ENCODE peak calls at places on chromosome 9, in nine cellular contexts. C is IMR-90, B is esophagus squamous epithelium, E is stomach, Z is endothelial cell of umbilical vein, W is HCT116, L is heart left ventricle, P is GM12878, Q is right lobe of liver. R is an unnamed sample.

GRCh38 chr9:73133042-73133651 is 18.5 kb upstream of the ANXA1 start:
- DNase-seq in C (no peak), B (no peak), E (no peak), Z (peak; percentile 52), W (no peak), L (no peak), P (no peak), Q (no peak), R (no peak)

GRCh38 chr9:129009584-129010141 is 18.5 kb downstream of the SH3GLB2 start:
- DNase-seq in C (no peak), B (no peak), E (no peak), Z (no peak), W (no peak), L (no peak), P (no peak), Q (no peak), R (no peak)

GRCh38 chr9:5438301-5439162 is 807 bp upstream of the PLGRKT start:
- DNase-seq in C (peak; percentile 56), B (no peak), E (no peak), Z (peak; percentile 35), W (no peak), L (no peak), P (peak; percentile 89), Q (no peak), R (no peak)

GRCh38 chr9:18907927-18908625 is 124.9 kb downstream of the SAXO1 start:
- DNase-seq in C (no peak), B (no peak), E (no peak), Z (no peak), W (no peak), L (no peak), P (no peak), Q (no peak), R (no peak)

GRCh38 chr9:16316911-16317817 is 553.3 kb downstream of the BNC2 start:
- DNase-seq in C (no peak), B (no peak), E (no peak), Z (no peak), W (no peak), L (no peak), P (no peak), Q (no peak), R (no peak)

GRCh38 chr9:134301387-134302129 is 24.7 kb upstream of the RXRA start:
- DNase-seq in C (no peak), B (no peak), E (no peak), Z (no peak), W (no peak), L (peak; percentile 16), P (peak; percentile 74), Q (peak; percentile 41), R (peak; percentile 61)

GRCh38 chr9:134343637-134344036 is 17.4 kb downstream of the RXRA start:
- DNase-seq in C (no peak), B (no peak), E (no peak), Z (no peak), W (no peak), L (no peak), P (no peak), Q (no peak), R (no peak)

GRCh38 chr9:69805962-69806633 is 14.5 kb upstream of the CFAP95 start:
- DNase-seq in C (no peak), B (no peak), E (no peak), Z (no peak), W (no peak), L (no peak), P (no peak), Q (no peak), R (no peak)

GRCh38 chr9:130862747-130863146 is 27.7 kb downstream of the ABL1 start:
- DNase-seq in C (no peak), B (no peak), E (no peak), Z (no peak), W (no peak), L (no peak), P (no peak), Q (no peak), R (no peak)

GRCh38 chr9:112867275-112867991 is 23.2 kb downstream of the SLC46A2 start:
- DNase-seq in C (peak; percentile 88), B (no peak), E (no peak), Z (no peak), W (peak; percentile 75), L (no peak), P (no peak), Q (no peak), R (peak; percentile 76)

GRCh38 chr9:80649001-80649420 is 1040.3 kb downstream of the TLE1 start:
- DNase-seq in C (peak; percentile 91), B (no peak), E (no peak), Z (peak; percentile 26), W (no peak), L (peak; percentile 34), P (no peak), Q (no peak), R (peak; percentile 38)

GRCh38 chr9:25350011-25350410 is 328.2 kb downstream of the TUSC1 start:
- DNase-seq in C (no peak), B (no peak), E (no peak), Z (no peak), W (no peak), L (no peak), P (no peak), Q (no peak), R (no peak)

GRCh38 chr9:33029106-33029788 is 4.2 kb downstream of the DNAJA1 start:
- DNase-seq in C (peak; percentile 75), B (no peak), E (no peak), Z (no peak), W (no peak), L (no peak), P (no peak), Q (no peak), R (no peak)

GRCh38 chr9:109588415-109588814 is 90.3 kb upstream of the PTPN3 start:
- DNase-seq in C (no peak), B (no peak), E (no peak), Z (no peak), W (no peak), L (no peak), P (no peak), Q (no peak), R (no peak)

GRCh38 chr9:34991833-34992375 is 2.4 kb downstream of the DNAJB5 start:
- DNase-seq in C (no peak), B (no peak), E (no peak), Z (no peak), W (peak; percentile 52), L (peak; percentile 88), P (no peak), Q (no peak), R (peak; percentile 24)

GRCh38 chr9:92550765-92551164 is 15.0 kb upstream of the ECM2 start:
- DNase-seq in C (no peak), B (no peak), E (no peak), Z (no peak), W (no peak), L (no peak), P (no peak), Q (no peak), R (no peak)

DNA sequence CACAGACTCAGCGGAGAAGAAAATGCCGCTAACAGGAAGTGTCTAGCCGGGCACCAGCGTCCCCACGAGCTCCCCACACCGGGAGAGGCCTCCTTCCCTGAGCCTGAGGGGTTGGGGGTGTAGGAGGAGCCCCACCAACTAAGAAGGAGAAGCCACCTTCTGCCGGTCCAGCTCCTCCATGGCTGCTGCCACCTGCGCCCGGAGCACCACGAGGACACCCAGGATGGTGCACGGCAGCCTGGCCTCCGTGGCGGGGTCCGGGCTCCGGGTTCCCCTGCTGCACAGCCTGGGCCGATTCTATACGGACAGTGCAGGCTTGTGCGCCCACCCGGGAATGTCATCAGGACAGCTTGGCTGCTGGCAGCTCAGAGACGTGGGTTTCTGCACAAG is 297 bp downstream of the LCN8 start:
- DNase-seq in C (no peak), B (no peak), E (no peak), Z (no peak), W (no peak), L (no peak), P (no peak), Q (no peak), R (no peak)
- TF ChIP-seq POLR2A in C (no peak), B (no peak), E (no peak), Z (no peak), W (no peak), L (no peak), P (no peak), Q (no peak), R (no peak)

DNA sequence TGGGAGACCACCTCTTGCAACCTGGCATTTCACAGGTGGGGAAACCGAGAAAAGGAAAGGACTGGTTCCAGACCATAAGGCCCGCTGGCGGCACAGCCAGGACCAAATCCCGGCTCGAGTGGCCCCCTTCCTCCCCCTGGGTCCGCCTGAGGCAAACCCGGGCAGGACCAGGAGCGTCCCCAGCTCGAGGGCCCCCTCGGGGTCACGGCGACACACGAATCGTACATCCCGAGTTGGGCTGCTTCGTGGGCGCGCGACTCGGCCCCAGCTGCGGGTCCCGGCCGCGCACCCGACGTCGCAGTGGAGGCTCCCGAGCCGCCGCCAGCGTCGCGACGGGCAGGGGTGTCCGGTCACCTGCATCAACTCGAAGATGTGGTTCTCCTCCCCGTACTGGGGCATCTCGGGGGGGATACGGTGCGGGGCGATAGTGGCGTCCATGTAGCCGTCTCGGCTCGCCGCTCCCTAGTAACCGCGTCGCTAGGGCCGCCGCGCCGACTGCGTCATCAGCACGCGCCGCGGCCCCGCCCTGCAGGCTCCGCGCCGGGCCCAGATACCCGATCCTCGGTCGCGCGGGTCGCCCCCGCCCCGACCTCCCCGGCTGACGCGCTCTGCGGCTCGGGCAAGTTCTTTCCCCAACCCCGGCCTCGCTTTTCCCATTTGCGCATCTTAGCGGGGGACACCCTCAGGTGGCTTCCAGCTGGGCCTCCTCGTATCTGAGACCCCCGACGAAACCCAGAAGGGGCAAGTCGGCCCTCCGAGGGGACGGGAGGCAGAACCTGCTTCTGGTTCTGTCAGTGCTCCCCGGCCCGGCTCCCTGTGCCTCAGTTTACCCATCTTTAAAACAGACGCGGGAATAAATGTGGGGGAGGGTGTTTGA is at the start of gene AK8:
- DNase-seq in C (peak; percentile 66), B (no peak), E (peak; percentile 78), Z (peak; percentile 67), W (peak; percentile 48), L (peak; percentile 67), P (no peak), Q (peak; percentile 71), R (peak; percentile 95)
- TF ChIP-seq POLR2A in C (peak; percentile 69), B (no peak), E (no peak), Z (no peak), W (peak; percentile 43), L (no peak), P (peak; percentile 70), Q (no peak), R (peak; percentile 47)

DNA sequence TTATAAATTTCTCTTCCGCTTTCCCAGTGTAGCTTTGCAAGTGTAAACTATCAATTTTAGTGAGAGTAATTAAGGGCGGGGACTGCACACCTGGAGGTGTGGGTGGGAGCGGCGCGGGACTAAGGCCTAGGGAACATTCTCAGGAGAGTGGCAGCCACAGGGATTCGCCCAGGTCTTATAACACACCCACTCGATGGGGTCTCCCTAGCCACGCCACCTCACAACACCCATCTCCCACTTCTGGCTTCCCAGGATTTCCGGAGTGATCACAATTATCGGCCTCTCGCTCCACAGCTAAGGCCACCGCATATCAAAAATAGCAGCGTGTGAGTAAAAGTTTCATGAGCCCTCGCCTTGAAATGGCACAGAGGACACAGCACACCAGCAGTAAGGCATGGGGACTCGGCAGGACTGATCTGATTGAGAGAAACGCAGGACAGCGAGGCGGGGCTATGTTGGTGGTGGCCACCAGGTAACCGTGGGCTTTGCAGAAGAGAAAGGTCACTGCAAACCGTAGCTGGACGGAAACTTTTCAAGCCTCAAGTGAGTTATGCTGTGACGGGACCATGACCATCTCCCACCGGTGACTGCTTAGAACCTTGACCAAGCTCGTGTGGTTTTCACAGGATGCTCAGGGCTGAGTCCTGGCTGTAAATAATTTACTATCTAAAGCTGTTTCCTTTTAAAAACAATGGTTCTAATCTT is 1.1 kb upstream of the LPAR1 start:
- DNase-seq in C (no peak), B (no peak), E (peak; percentile 35), Z (no peak), W (peak; percentile 23), L (no peak), P (no peak), Q (no peak), R (no peak)
- TF ChIP-seq POLR2A in C (no peak), B (no peak), E (no peak), Z (no peak), W (no peak), L (no peak), P (no peak), Q (no peak), R (no peak)

GRCh38 chr9:105911104-105911911 is 217.0 kb downstream of the TMEM38B start:
- DNase-seq in C (no peak), B (no peak), E (no peak), Z (no peak), W (no peak), L (no peak), P (no peak), Q (no peak), R (peak; percentile 33)
- TF ChIP-seq POLR2A in C (no peak), B (no peak), E (no peak), Z (no peak), W (no peak), L (no peak), P (no peak), Q (no peak), R (no peak)

R was measured in H54.